ENCODE peak calls at places on chromosomes 3 and 15, in four cellular contexts. Z is activated CD4-positive, alpha-beta T cell treated with anti-CD3 and anti-CD28 coated beads, Interleukin-2, amount 50 U/mL, for 24 hours; I is lung microvascular endothelial cell; O is Kasumi-1. K is an unnamed sample.

GRCh38 chr3:57230006-57230405 is 2.5 kb downstream of the APPL1 start:
- DNase-seq in I (no peak), Z (no peak), O (no peak), K (no peak)

GRCh38 chr3:37700849-37701248 is 160.8 kb upstream of the CTDSPL start:
- DNase-seq in O (no peak), I (no peak), Z (no peak), K (no peak)

GRCh38 chr3:3594986-3595385 is 204.2 kb upstream of the LRRN1 start:
- DNase-seq in I (no peak), O (no peak), Z (no peak), K (no peak)

GRCh38 chr15:99613887-99614642 is 48.3 kb downstream of the MEF2A start:
- DNase-seq in O (no peak), I (peak; percentile 28), Z (no peak), K (no peak)

GRCh38 chr3:63309780-63310179 is 31.7 kb downstream of the SYNPR start:
- DNase-seq in O (no peak), I (no peak), Z (no peak), K (no peak)

GRCh38 chr3:12138044-12138443 is 20.7 kb downstream of the TIMP4 start:
- DNase-seq in Z (peak; percentile 5), I (peak; percentile 43), O (peak; percentile 19), K (no peak)

GRCh38 chr3:171459130-171459941 is 869 bp downstream of the TNIK start:
- DNase-seq in I (peak; percentile 8), Z (peak; percentile 27), O (peak; percentile 15), K (no peak)

GRCh38 chr3:72316501-72317279 is 531.6 kb downstream of the SHQ1 start:
- DNase-seq in I (no peak), O (no peak), Z (no peak), K (no peak)

GRCh38 chr3:150786791-150787190 is 23.8 kb upstream of the SIAH2 start:
- DNase-seq in I (no peak), Z (no peak), O (no peak), K (no peak)

GRCh38 chr15:22267761-22268160 is 187.4 kb downstream of the OR4M2 start:
- DNase-seq in O (no peak), Z (no peak), I (no peak), K (no peak)